ENCODE peak calls at places on chromosomes 11 and 22, in four cellular contexts. One of them, this sample, is unnamed.

GRCh38 chr11:71245601-71246391 is 6.6 kb downstream of the SHANK2 start:
- DNase-seq in neural progenitor cell: no peak
- DNase-seq in ovary: no peak
- DNase-seq in body of pancreas: no peak
- DNase-seq in this sample: no peak

GRCh38 chr22:42515896-42516295 is 3.7 kb downstream of the RRP7A start:
- DNase-seq in neural progenitor cell: no peak
- DNase-seq in ovary: peak
- DNase-seq in body of pancreas: peak
- DNase-seq in this sample: no peak

GRCh38 chr11:67376873-67377808 is 3.7 kb upstream of the CLCF1 start:
- DNase-seq in neural progenitor cell: no peak
- DNase-seq in ovary: no peak
- DNase-seq in body of pancreas: no peak
- DNase-seq in this sample: no peak

GRCh38 chr22:39130892-39131855 is 21.3 kb downstream of the CBX7 start:
- DNase-seq in neural progenitor cell: peak
- DNase-seq in ovary: no peak
- DNase-seq in body of pancreas: no peak
- DNase-seq in this sample: no peak

GRCh38 chr22:48185656-48186055 is 1423.2 kb downstream of the TBC1D22A start:
- DNase-seq in neural progenitor cell: no peak
- DNase-seq in ovary: no peak
- DNase-seq in body of pancreas: no peak
- DNase-seq in this sample: no peak

GRCh38 chr22:43427296-43428004 is 15.6 kb downstream of the MPPED1 start:
- DNase-seq in neural progenitor cell: no peak
- DNase-seq in ovary: no peak
- DNase-seq in body of pancreas: no peak
- DNase-seq in this sample: no peak

GRCh38 chr11:95904009-95904650 is 19.8 kb downstream of the MTMR2 start:
- DNase-seq in neural progenitor cell: peak
- DNase-seq in ovary: no peak
- DNase-seq in body of pancreas: no peak
- DNase-seq in this sample: no peak

GRCh38 chr11:33500865-33501479 is 199.7 kb downstream of the C11orf91 start:
- DNase-seq in neural progenitor cell: peak
- DNase-seq in ovary: no peak
- DNase-seq in body of pancreas: no peak
- DNase-seq in this sample: peak

GRCh38 chr11:116170526-116171120 is 602.2 kb downstream of the BUD13 start:
- DNase-seq in neural progenitor cell: no peak
- DNase-seq in ovary: no peak
- DNase-seq in body of pancreas: peak
- DNase-seq in this sample: peak

GRCh38 chr11:58061813-58062212 is 31.1 kb downstream of the OR6Q1 start:
- DNase-seq in neural progenitor cell: no peak
- DNase-seq in ovary: no peak
- DNase-seq in body of pancreas: no peak
- DNase-seq in this sample: no peak

GRCh38 chr22:17772249-17772962 is 1.9 kb downstream of the BID start:
- DNase-seq in neural progenitor cell: no peak
- DNase-seq in ovary: no peak
- DNase-seq in body of pancreas: no peak
- DNase-seq in this sample: no peak

GRCh38 chr11:65961267-65962135 is at the start of gene SART1:
- DNase-seq in neural progenitor cell: peak
- DNase-seq in ovary: peak
- DNase-seq in body of pancreas: peak
- DNase-seq in this sample: peak
- TF ChIP-seq CTCF in neural progenitor cell: no peak
- TF ChIP-seq CTCF in ovary: peak
- TF ChIP-seq CTCF in body of pancreas: peak
- TF ChIP-seq CTCF in this sample: no peak

DNA sequence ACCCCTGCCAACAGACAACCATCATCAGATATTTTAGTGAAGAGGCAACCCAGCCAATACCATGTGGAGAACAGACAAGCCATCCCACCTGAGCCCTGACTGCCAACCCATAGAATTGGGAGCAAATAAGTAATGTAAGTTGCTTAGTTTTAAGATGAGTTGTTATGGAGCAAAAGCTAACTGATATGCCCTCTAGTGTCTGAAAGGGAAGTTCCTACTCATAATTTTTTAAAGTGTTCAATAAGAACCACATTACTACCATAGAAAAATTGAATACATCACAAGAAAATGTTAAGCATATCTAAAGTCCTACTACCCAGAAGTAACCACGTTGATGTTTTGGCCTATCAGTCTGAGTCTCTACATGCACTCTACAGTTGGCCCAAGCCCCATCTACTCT is 50.8 kb upstream of the SLC36A4 start:
- DNase-seq in neural progenitor cell: no peak
- DNase-seq in ovary: no peak
- DNase-seq in body of pancreas: no peak
- DNase-seq in this sample: no peak
- TF ChIP-seq CTCF in neural progenitor cell: peak
- TF ChIP-seq CTCF in ovary: no peak
- TF ChIP-seq CTCF in body of pancreas: peak
- TF ChIP-seq CTCF in this sample: peak

DNA sequence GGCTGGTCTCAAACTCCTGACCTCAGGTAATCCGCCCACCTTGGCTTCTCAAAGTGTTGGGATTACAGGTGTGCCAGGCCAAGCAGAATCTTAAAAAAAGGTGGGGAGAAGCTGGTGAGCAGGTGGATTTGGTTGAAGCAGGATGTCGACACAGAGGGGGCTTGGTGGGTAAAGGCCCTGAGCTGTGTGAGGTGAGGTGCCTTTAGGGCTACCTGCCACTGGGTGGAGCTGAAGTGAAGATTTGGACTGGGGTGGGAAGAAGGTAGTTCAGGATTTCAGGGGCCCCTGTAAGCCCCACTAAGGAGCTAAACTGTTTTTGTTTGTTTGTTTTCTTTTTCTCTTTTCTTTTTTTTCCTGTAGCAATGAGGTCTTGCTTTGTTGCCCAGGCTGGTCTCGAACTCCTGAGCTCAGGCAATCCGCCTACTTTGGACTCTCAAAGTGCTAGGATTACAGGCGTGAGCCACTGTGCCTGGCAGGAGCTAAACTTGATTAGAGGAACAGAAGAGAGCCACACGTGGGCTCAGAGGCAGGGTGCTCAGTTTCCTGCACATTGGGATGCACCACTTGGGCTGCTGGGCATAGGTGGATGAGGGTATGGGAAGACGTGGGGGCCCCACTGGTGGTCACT is 6.0 kb downstream of the P2RX6 start:
- DNase-seq in neural progenitor cell: peak
- DNase-seq in ovary: no peak
- DNase-seq in body of pancreas: no peak
- DNase-seq in this sample: no peak
- TF ChIP-seq CTCF in neural progenitor cell: peak
- TF ChIP-seq CTCF in ovary: no peak
- TF ChIP-seq CTCF in body of pancreas: no peak
- TF ChIP-seq CTCF in this sample: no peak

GRCh38 chr11:101848262-101848661 is 66.5 kb upstream of the CEP126 start:
- DNase-seq in neural progenitor cell: peak
- DNase-seq in ovary: no peak
- DNase-seq in body of pancreas: no peak
- DNase-seq in this sample: no peak
- TF ChIP-seq CTCF in neural progenitor cell: peak
- TF ChIP-seq CTCF in ovary: no peak
- TF ChIP-seq CTCF in body of pancreas: peak
- TF ChIP-seq CTCF in this sample: peak

This sample was measured in endothelial cell.